ENCODE peak calls at places on chromosome 22, in four cellular contexts. Z, I, K and G are unnamed samples.

GRCh38 chr22:46429327-46429853 is 93.9 kb downstream of the TRMU start:
- DNase-seq in Z (no peak), I (no peak), K (no peak), G (no peak)

GRCh38 chr22:28024422-28024888 is 105.4 kb upstream of the PITPNB start:
- DNase-seq in Z (no peak), I (no peak), K (no peak), G (no peak)

GRCh38 chr22:47647720-47648119 is 885.3 kb downstream of the TBC1D22A start:
- DNase-seq in Z (no peak), I (no peak), K (no peak), G (no peak)

GRCh38 chr22:38724926-38725571 is 19.3 kb downstream of the GTPBP1 start:
- DNase-seq in Z (no peak), I (peak), K (no peak), G (no peak)

GRCh38 chr22:42645938-42646568 is 3.1 kb downstream of the CYB5R3 start:
- DNase-seq in Z (peak), I (no peak), K (no peak), G (no peak)

GRCh38 chr22:17119481-17120202 is 1.5 kb downstream of the TMEM121B start:
- DNase-seq in Z (no peak), I (peak), K (peak), G (no peak)

GRCh38 chr22:45268167-45268957 is 16.4 kb upstream of the UPK3A start:
- DNase-seq in Z (no peak), I (no peak), K (peak), G (peak)

GRCh38 chr22:20818471-20818870 is 40.1 kb downstream of the PI4KA start:
- DNase-seq in Z (no peak), I (no peak), K (no peak), G (no peak)

GRCh38 chr22:27636716-27637503 is 164.6 kb downstream of the MN1 start:
- DNase-seq in Z (no peak), I (no peak), K (no peak), G (no peak)

GRCh38 chr22:25853902-25854301 is 111.9 kb downstream of the MYO18B start:
- DNase-seq in Z (no peak), I (no peak), K (no peak), G (no peak)

GRCh38 chr22:44839061-44839460 is 86.7 kb downstream of the ARHGAP8 start:
- DNase-seq in Z (no peak), I (no peak), K (no peak), G (no peak)

GRCh38 chr22:22410121-22410520 is 98.4 kb downstream of the ZNF280B start:
- DNase-seq in Z (no peak), I (no peak), K (no peak), G (no peak)

GRCh38 chr22:25110846-25111578 is 88.6 kb upstream of the CRYBB3 start:
- DNase-seq in Z (peak), I (peak), K (peak), G (peak)